ENCODE peak calls at places on chromosomes 5 and 9, in six cellular contexts. One of them, this sample, is unnamed.

GRCh38 chr5:166781729-166782128 is 1509.7 kb upstream of the WWC1 start:
- DNase-seq in cardiac muscle cell: peak
- DNase-seq in neural crest cell: peak
- DNase-seq in left ventricle myocardium superior: no peak
- DNase-seq in caudate nucleus: no peak
- DNase-seq in uterus: no peak
- DNase-seq in this sample: no peak

GRCh38 chr5:62460578-62460983 is 48.0 kb downstream of the IPO11 start:
- DNase-seq in cardiac muscle cell: peak
- DNase-seq in neural crest cell: no peak
- DNase-seq in left ventricle myocardium superior: no peak
- DNase-seq in caudate nucleus: no peak
- DNase-seq in uterus: no peak
- DNase-seq in this sample: peak

GRCh38 chr5:96880402-96881164 is 4.3 kb downstream of the ERAP2 start:
- DNase-seq in cardiac muscle cell: no peak
- DNase-seq in neural crest cell: no peak
- DNase-seq in left ventricle myocardium superior: no peak
- DNase-seq in caudate nucleus: no peak
- DNase-seq in uterus: no peak
- DNase-seq in this sample: peak

GRCh38 chr5:132083065-132083678 is 9.6 kb downstream of the CSF2 start:
- DNase-seq in cardiac muscle cell: no peak
- DNase-seq in neural crest cell: no peak
- DNase-seq in left ventricle myocardium superior: no peak
- DNase-seq in caudate nucleus: no peak
- DNase-seq in uterus: no peak
- DNase-seq in this sample: no peak

GRCh38 chr5:18900644-18901043 is 1087.4 kb downstream of the CDH18 start:
- DNase-seq in cardiac muscle cell: no peak
- DNase-seq in neural crest cell: no peak
- DNase-seq in left ventricle myocardium superior: no peak
- DNase-seq in caudate nucleus: no peak
- DNase-seq in uterus: no peak
- DNase-seq in this sample: no peak

GRCh38 chr9:113513541-113513940 is 50.0 kb downstream of the RGS3 start:
- DNase-seq in cardiac muscle cell: no peak
- DNase-seq in neural crest cell: no peak
- DNase-seq in left ventricle myocardium superior: no peak
- DNase-seq in caudate nucleus: no peak
- DNase-seq in uterus: no peak
- DNase-seq in this sample: no peak

GRCh38 chr5:171606414-171607024 is 179.1 kb upstream of the SMIM23 start:
- DNase-seq in cardiac muscle cell: no peak
- DNase-seq in neural crest cell: no peak
- DNase-seq in left ventricle myocardium superior: no peak
- DNase-seq in caudate nucleus: no peak
- DNase-seq in uterus: no peak
- DNase-seq in this sample: no peak

GRCh38 chr9:93658184-93658925 is 82.0 kb downstream of the PHF2 start:
- DNase-seq in cardiac muscle cell: no peak
- DNase-seq in neural crest cell: no peak
- DNase-seq in left ventricle myocardium superior: peak
- DNase-seq in caudate nucleus: no peak
- DNase-seq in uterus: no peak
- DNase-seq in this sample: no peak

GRCh38 chr5:179623906-179624741 is 653 bp upstream of the HNRNPH1 start:
- DNase-seq in cardiac muscle cell: no peak
- DNase-seq in neural crest cell: no peak
- DNase-seq in left ventricle myocardium superior: peak
- DNase-seq in caudate nucleus: no peak
- DNase-seq in uterus: peak
- DNase-seq in this sample: peak

GRCh38 chr5:128328479-128328878 is 209.6 kb downstream of the FBN2 start:
- DNase-seq in cardiac muscle cell: no peak
- DNase-seq in neural crest cell: no peak
- DNase-seq in left ventricle myocardium superior: no peak
- DNase-seq in caudate nucleus: no peak
- DNase-seq in uterus: peak
- DNase-seq in this sample: peak

GRCh38 chr5:17248999-17249634 is 31.7 kb downstream of the BASP1 start:
- DNase-seq in cardiac muscle cell: no peak
- DNase-seq in neural crest cell: no peak
- DNase-seq in left ventricle myocardium superior: no peak
- DNase-seq in caudate nucleus: no peak
- DNase-seq in uterus: no peak
- DNase-seq in this sample: peak

GRCh38 chr9:107388890-107389289 is 100.7 kb downstream of the KLF4 start:
- DNase-seq in cardiac muscle cell: no peak
- DNase-seq in neural crest cell: no peak
- DNase-seq in left ventricle myocardium superior: peak
- DNase-seq in caudate nucleus: no peak
- DNase-seq in uterus: peak
- DNase-seq in this sample: no peak

GRCh38 chr5:179261301-179262125 is 83.7 kb downstream of the ADAMTS2 start:
- DNase-seq in cardiac muscle cell: peak
- DNase-seq in neural crest cell: peak
- DNase-seq in left ventricle myocardium superior: peak
- DNase-seq in caudate nucleus: no peak
- DNase-seq in uterus: peak
- DNase-seq in this sample: no peak

GRCh38 chr5:151463137-151464029 is 16.0 kb downstream of the SLC36A1 start:
- DNase-seq in cardiac muscle cell: peak
- DNase-seq in neural crest cell: peak
- DNase-seq in left ventricle myocardium superior: no peak
- DNase-seq in caudate nucleus: no peak
- DNase-seq in uterus: no peak
- DNase-seq in this sample: no peak

GRCh38 chr5:177437623-177438022 is 9.0 kb upstream of the PRR7 start:
- DNase-seq in cardiac muscle cell: no peak
- DNase-seq in neural crest cell: no peak
- DNase-seq in left ventricle myocardium superior: no peak
- DNase-seq in caudate nucleus: no peak
- DNase-seq in uterus: no peak
- DNase-seq in this sample: no peak

GRCh38 chr5:169831331-169831730 is 149.0 kb downstream of the INSYN2B start:
- DNase-seq in cardiac muscle cell: no peak
- DNase-seq in neural crest cell: no peak
- DNase-seq in left ventricle myocardium superior: no peak
- DNase-seq in caudate nucleus: no peak
- DNase-seq in uterus: no peak
- DNase-seq in this sample: no peak

GRCh38 chr5:147391781-147392180 is 118.1 kb downstream of the DPYSL3 start:
- DNase-seq in cardiac muscle cell: peak
- DNase-seq in neural crest cell: peak
- DNase-seq in left ventricle myocardium superior: no peak
- DNase-seq in caudate nucleus: no peak
- DNase-seq in uterus: peak
- DNase-seq in this sample: peak

GRCh38 chr9:19156026-19156474 is 28.8 kb upstream of the PLIN2 start:
- DNase-seq in cardiac muscle cell: no peak
- DNase-seq in neural crest cell: no peak
- DNase-seq in left ventricle myocardium superior: no peak
- DNase-seq in caudate nucleus: no peak
- DNase-seq in uterus: no peak
- DNase-seq in this sample: no peak

GRCh38 chr9:134188421-134189166 is 24.2 kb upstream of the RNU6ATAC start:
- DNase-seq in cardiac muscle cell: no peak
- DNase-seq in neural crest cell: no peak
- DNase-seq in left ventricle myocardium superior: peak
- DNase-seq in caudate nucleus: no peak
- DNase-seq in uterus: peak
- DNase-seq in this sample: no peak